ENCODE peak calls at places on chromosome 14, in eight cellular contexts. I is cardiac fibroblast, M is neural progenitor cell, L is sigmoid colon, Y is fibroblast of pulmonary artery, X is HFFc6, K is gastrocnemius medialis, V is GM10248. E is an unnamed sample.

GRCh38 chr14:54102051-54102456 is 145.4 kb upstream of the BMP4 start:
- DNase-seq in K (no peak), V (no peak), M (no peak), Y (no peak), I (no peak), X (no peak), L (no peak), E (no peak)

GRCh38 chr14:69088523-69089445 is 64.1 kb downstream of the DCAF5 start:
- DNase-seq in M (no peak), V (no peak), Y (peak), L (no peak), I (peak), X (peak), K (no peak), E (no peak)

GRCh38 chr14:67127174-67127573 is 62.1 kb upstream of the GARIN2 start:
- DNase-seq in Y (no peak), L (no peak), X (no peak), M (no peak), K (no peak), V (no peak), I (no peak), E (no peak)

GRCh38 chr14:103594265-103594664 is 31.5 kb downstream of the COA8 start:
- DNase-seq in V (no peak), Y (peak), K (no peak), L (peak), I (peak), X (peak), M (peak), E (no peak)

GRCh38 chr14:51738754-51739153 is 87.0 kb downstream of the FRMD6 start:
- DNase-seq in Y (no peak), I (no peak), L (no peak), M (peak), K (peak), V (peak), X (no peak), E (no peak)

GRCh38 chr14:105068818-105069217 is 3.6 kb upstream of the GPR132 start:
- DNase-seq in M (no peak), X (no peak), V (no peak), Y (no peak), K (no peak), I (no peak), L (no peak), E (no peak)

GRCh38 chr14:38143651-38144505 is 63.8 kb upstream of the SSTR1 start:
- DNase-seq in I (peak), X (peak), L (no peak), K (no peak), Y (peak), V (no peak), M (no peak), E (no peak)

GRCh38 chr14:49951946-49952345 is 59.1 kb downstream of the ARF6 start:
- DNase-seq in X (no peak), M (no peak), K (no peak), L (no peak), I (no peak), Y (no peak), V (no peak), E (no peak)

GRCh38 chr14:28101992-28102391 is 664.6 kb upstream of the FOXG1 start:
- DNase-seq in X (no peak), M (no peak), L (no peak), Y (peak), K (no peak), I (peak), V (no peak), E (no peak)

GRCh38 chr14:63677891-63678379 is 36.3 kb upstream of the WDR89 start:
- DNase-seq in L (no peak), V (no peak), Y (peak), I (peak), M (no peak), K (no peak), X (peak), E (no peak)

GRCh38 chr14:78758333-78758732 is 588.2 kb downstream of the NRXN3 start:
- DNase-seq in X (peak), I (peak), M (peak), L (no peak), K (no peak), Y (peak), V (peak), E (no peak)

GRCh38 chr14:75426332-75427125 is 1.3 kb upstream of the JDP2 start:
- DNase-seq in X (no peak), V (peak), M (no peak), I (no peak), L (no peak), Y (no peak), K (no peak), E (no peak)

GRCh38 chr14:73771848-73772705 is 57.9 kb upstream of the PNMA1 start:
- DNase-seq in V (peak), M (peak), I (peak), Y (peak), X (no peak), L (no peak), K (peak), E (no peak)

GRCh38 chr14:30573203-30573814 is 14.4 kb downstream of the G2E3 start:
- DNase-seq in X (peak), M (no peak), I (peak), V (no peak), Y (peak), L (no peak), K (no peak), E (no peak)

GRCh38 chr14:103641181-103641580 is 12.2 kb downstream of the KLC1 start:
- DNase-seq in Y (no peak), V (no peak), K (no peak), M (no peak), I (peak), L (no peak), X (peak), E (no peak)

GRCh38 chr14:23302290-23303225 is at the start of gene PPP1R3E:
- DNase-seq in X (no peak), I (peak), V (peak), Y (peak), L (peak), K (peak), M (peak), E (no peak)

GRCh38 chr14:34199585-34199984 is 248.7 kb upstream of the EGLN3 start:
- DNase-seq in I (peak), X (no peak), K (no peak), M (no peak), L (no peak), Y (peak), V (no peak), E (no peak)

GRCh38 chr14:102481791-102482238 is 27.8 kb downstream of the ANKRD9 start:
- DNase-seq in M (no peak), L (peak), Y (peak), V (no peak), X (peak), I (peak), K (no peak), E (no peak)

GRCh38 chr14:67938046-67938445 is 118.5 kb downstream of the RAD51B start:
- DNase-seq in X (no peak), M (no peak), V (no peak), L (no peak), Y (no peak), I (no peak), K (no peak), E (no peak)

GRCh38 chr14:24115451-24116110 is 832 bp upstream of the NRL start:
- DNase-seq in K (no peak), M (no peak), I (no peak), Y (no peak), X (no peak), L (no peak), V (no peak), E (no peak)

GRCh38 chr14:38171197-38171596 is 36.5 kb upstream of the SSTR1 start:
- DNase-seq in X (peak), V (no peak), Y (no peak), I (peak), M (no peak), K (no peak), L (no peak), E (no peak)

GRCh38 chr14:39368261-39368959 is 63.8 kb downstream of the FBXO33 start:
- DNase-seq in Y (peak), L (peak), V (peak), K (peak), M (peak), I (peak), X (peak), E (peak)

GRCh38 chr14:36666416-36667206 is 5.0 kb downstream of the PAX9 start:
- DNase-seq in K (no peak), X (no peak), I (no peak), M (peak), Y (no peak), L (no peak), V (peak), E (no peak)
- TF ChIP-seq CTCF in K (no peak), X (no peak), I (no peak), M (peak), Y (no peak), L (no peak), V (no peak), E (no peak)

DNA sequence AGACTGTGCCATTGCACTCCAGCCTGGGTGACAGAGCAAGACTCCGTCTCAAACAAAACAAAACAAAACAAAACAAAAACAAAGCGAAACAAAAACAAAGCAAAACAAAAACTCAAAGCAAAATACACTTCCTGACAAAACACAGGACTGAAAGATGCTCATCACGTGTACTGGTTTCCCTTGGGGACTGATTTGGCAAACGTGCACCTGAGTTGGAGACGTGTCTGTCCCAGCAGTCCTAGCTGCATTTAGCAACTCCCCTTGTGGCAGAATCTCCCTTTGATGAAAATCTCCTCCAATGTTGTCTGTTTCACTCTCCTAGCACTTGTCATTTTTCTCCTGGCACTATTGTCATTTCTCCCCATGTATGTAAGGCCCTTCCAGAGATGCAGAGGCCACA is 6.8 kb upstream of the SLC24A4 start:
- DNase-seq in L (no peak), M (no peak), Y (no peak), K (peak), V (no peak), I (no peak), X (no peak), E (no peak)
- TF ChIP-seq CTCF in L (no peak), M (no peak), Y (no peak), K (no peak), V (no peak), I (no peak), X (no peak), E (no peak)

DNA sequence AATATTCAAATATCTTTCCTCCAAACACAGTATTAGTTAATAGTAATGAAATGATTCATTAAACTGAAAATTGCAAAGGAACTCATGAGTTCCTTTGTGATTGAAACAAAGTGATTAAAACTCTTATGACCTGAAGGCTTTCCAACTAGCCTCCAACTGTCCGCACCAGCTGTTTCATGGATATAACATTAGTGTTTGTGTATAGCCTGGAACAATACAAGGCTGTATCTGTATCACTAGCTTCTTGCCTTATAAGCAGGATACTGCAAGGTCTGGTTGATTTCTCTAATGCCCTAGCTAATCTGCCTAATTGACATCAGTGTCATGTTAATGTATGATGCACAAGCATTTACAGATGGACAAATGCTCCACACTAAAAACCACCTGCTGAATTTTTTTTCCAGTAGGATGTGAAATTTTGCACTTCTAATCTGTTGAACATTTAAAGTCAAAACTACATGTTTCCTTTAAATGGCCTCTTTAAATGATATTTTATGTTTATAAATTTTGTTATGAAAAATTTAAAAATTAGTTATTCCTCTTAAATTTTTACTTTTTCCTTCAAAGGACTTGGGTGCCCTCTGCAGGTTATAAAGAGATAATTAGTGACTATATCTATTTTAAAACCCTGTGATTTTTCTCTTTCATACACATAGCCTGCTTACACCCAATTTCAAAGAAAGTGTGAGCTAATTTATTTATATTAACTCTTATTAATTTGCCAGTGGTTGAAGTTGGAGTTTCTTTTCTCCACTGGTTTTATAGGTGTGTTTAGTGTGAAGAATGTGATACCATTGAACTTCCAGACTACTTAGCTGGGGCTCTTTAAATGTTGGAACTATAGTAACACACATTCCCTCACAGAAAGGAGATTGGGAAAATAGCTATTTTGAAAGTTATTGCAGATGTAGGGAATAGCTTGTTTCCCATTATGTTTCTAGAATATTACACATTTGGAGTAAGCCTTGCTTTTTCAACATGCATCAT is 25.4 kb downstream of the AP5M1 start:
- DNase-seq in Y (peak), V (no peak), I (peak), M (peak), X (no peak), L (no peak), K (no peak), E (no peak)
- TF ChIP-seq CTCF in Y (peak), V (no peak), I (peak), M (peak), X (peak), L (no peak), K (peak), E (peak)

DNA sequence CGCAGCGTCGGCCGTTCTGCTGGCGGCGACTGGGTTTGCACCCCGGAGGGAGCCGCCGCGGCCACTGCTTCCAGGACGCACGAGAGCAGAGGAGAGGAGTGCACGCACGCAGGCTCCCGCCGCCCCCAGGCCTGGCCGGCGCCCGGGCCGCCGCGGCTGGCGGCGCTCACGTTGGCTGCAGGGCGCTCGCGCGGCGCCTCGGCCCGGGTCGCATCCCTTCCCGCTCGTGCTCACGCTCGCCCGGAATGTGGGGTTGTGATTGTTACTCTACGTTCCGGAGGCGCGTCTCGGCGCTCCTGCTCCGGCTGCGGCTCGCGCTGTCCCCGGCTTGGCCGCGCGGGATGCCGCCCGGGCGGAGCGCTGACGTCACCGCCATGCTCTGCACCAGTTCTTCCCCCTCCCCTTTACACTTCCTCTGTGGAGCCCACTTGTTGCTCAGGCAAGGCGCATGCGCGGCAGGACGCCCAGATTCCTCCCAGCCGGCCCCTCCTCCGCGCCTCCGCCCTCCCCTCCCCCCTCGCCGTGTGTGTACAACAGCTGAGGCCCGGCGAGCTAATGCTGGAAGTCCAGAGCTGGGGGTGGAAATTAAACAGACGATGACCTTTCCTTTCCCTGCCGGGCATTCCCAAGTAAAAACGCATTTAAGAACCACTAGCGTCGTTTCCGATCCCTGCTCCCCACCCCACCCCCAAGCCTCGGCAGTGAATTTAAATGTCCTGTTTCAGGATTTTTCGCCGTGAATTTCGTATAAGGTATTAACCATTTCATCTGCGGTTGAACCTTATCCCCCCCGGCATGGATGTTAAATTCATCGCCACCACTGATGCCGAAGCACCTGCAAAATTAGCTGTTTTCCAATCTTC is at the start of gene IRF2BPL:
- DNase-seq in X (peak), Y (peak), K (peak), L (peak), M (peak), I (peak), V (peak), E (peak)
- TF ChIP-seq CTCF in X (no peak), Y (no peak), K (no peak), L (no peak), M (no peak), I (no peak), V (no peak), E (no peak)

GRCh38 chr14:48723841-48724495 is 862.2 kb downstream of the RPS29 start:
- DNase-seq in L (no peak), V (no peak), M (no peak), I (no peak), Y (no peak), K (no peak), X (no peak), E (no peak)

GRCh38 chr14:48725001-48725734 is 861.0 kb downstream of the RPS29 start:
- DNase-seq in L (no peak), Y (peak), M (peak), K (no peak), V (no peak), I (no peak), X (no peak), E (no peak)

GRCh38 chr14:48731260-48731659 is 854.9 kb downstream of the RPS29 start:
- DNase-seq in K (no peak), M (no peak), V (no peak), X (no peak), L (no peak), Y (no peak), I (no peak), E (no peak)

DNA sequence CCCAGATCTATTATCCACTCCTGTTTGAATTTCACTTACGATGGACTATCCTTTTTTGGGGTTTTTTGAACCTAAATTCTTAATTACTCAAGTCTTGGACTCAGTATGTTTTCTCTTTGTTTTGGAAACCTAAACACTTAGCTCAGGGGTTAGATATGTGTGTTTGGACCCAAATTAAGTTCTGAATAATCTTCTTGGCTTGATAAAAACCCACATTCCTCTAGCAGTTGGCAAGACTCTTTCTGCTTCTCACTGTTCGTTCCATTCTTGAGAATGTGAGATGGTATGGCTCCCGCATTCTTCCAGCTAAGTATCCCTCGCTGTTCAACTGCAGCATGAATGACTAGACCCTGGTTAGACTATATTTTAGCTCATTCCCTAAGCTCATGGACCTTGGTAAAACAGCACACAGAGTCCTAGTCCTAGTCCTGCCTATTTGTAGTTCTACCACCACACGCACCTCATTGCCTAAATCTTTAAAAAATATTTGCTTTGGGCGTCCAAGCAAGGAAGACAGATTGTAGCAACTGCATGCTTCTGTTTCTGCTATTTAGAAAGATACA is 860.0 kb downstream of the RPS29 start:
- DNase-seq in M (no peak), I (no peak), K (no peak), V (no peak), X (no peak), L (no peak), Y (peak), E (no peak)
- TF ChIP-seq CTCF in M (no peak), I (no peak), K (no peak), V (no peak), X (no peak), L (no peak), Y (no peak), E (no peak)

E was measured in D721Med.